ENCODE peak calls at places on chromosomes 12 and 14, in four cellular contexts. One of them, this sample, is unnamed.

GRCh38 chr12:46230985-46231384 is 37.9 kb downstream of the SLC38A1 start:
- DNase-seq in lower lobe of right lung: no peak
- DNase-seq in fibroblast of pulmonary artery: no peak
- DNase-seq in WERI-Rb-1: no peak
- DNase-seq in this sample: no peak

GRCh38 chr14:66404051-66404450 is 82.1 kb upstream of the CCDC196 start:
- DNase-seq in fibroblast of pulmonary artery: no peak
- DNase-seq in WERI-Rb-1: no peak
- DNase-seq in lower lobe of right lung: no peak
- DNase-seq in this sample: no peak

GRCh38 chr12:3761116-3761770 is 8.3 kb upstream of the CRACR2A start:
- DNase-seq in WERI-Rb-1: peak; percentile 54
- DNase-seq in fibroblast of pulmonary artery: no peak
- DNase-seq in lower lobe of right lung: no peak
- DNase-seq in this sample: no peak

GRCh38 chr12:12890815-12891645 is at the start of gene GPRC5A:
- DNase-seq in WERI-Rb-1: peak; percentile 84
- DNase-seq in fibroblast of pulmonary artery: peak; percentile 96
- DNase-seq in lower lobe of right lung: peak; percentile 90
- DNase-seq in this sample: peak; percentile 93

GRCh38 chr12:632102-632696 is 31.0 kb downstream of the NINJ2 start:
- DNase-seq in fibroblast of pulmonary artery: peak; percentile 82
- DNase-seq in lower lobe of right lung: no peak
- DNase-seq in WERI-Rb-1: no peak
- DNase-seq in this sample: peak; percentile 34

GRCh38 chr12:26088999-26089398 is 35.8 kb downstream of the BHLHE41 start:
- DNase-seq in WERI-Rb-1: no peak
- DNase-seq in fibroblast of pulmonary artery: no peak
- DNase-seq in lower lobe of right lung: peak; percentile 44
- DNase-seq in this sample: no peak

GRCh38 chr14:91754185-91754584 is 22.3 kb upstream of the CATSPERB start:
- DNase-seq in lower lobe of right lung: no peak
- DNase-seq in fibroblast of pulmonary artery: no peak
- DNase-seq in WERI-Rb-1: no peak
- DNase-seq in this sample: no peak

GRCh38 chr14:77421241-77421640 is 2.1 kb downstream of the NOXRED1 start:
- DNase-seq in WERI-Rb-1: no peak
- DNase-seq in lower lobe of right lung: no peak
- DNase-seq in fibroblast of pulmonary artery: peak; percentile 17
- DNase-seq in this sample: no peak

GRCh38 chr12:12835378-12836145 is 22.4 kb downstream of the DDX47 start:
- DNase-seq in WERI-Rb-1: no peak
- DNase-seq in fibroblast of pulmonary artery: no peak
- DNase-seq in lower lobe of right lung: no peak
- DNase-seq in this sample: no peak

GRCh38 chr14:23538785-23539184 is 12.8 kb downstream of the ZFHX2 start:
- DNase-seq in WERI-Rb-1: peak; percentile 79
- DNase-seq in fibroblast of pulmonary artery: peak; percentile 18
- DNase-seq in lower lobe of right lung: no peak
- DNase-seq in this sample: no peak

GRCh38 chr14:98633380-98633779 is 638.6 kb downstream of the BCL11B start:
- DNase-seq in lower lobe of right lung: no peak
- DNase-seq in WERI-Rb-1: no peak
- DNase-seq in fibroblast of pulmonary artery: no peak
- DNase-seq in this sample: peak; percentile 24

GRCh38 chr14:73266317-73266716 is 29.0 kb downstream of the PAPLN start:
- DNase-seq in WERI-Rb-1: no peak
- DNase-seq in lower lobe of right lung: no peak
- DNase-seq in fibroblast of pulmonary artery: no peak
- DNase-seq in this sample: no peak

GRCh38 chr12:52925717-52926595 is 21.1 kb upstream of the KRT8 start:
- DNase-seq in WERI-Rb-1: no peak
- DNase-seq in fibroblast of pulmonary artery: no peak
- DNase-seq in lower lobe of right lung: no peak
- DNase-seq in this sample: peak; percentile 91

GRCh38 chr12:32501835-32502333 is 102.5 kb downstream of the FGD4 start:
- DNase-seq in WERI-Rb-1: peak; percentile 93
- DNase-seq in lower lobe of right lung: no peak
- DNase-seq in fibroblast of pulmonary artery: peak; percentile 91
- DNase-seq in this sample: peak; percentile 70

GRCh38 chr14:33859306-33859705 is 91.6 kb downstream of the EGLN3 start:
- DNase-seq in WERI-Rb-1: no peak
- DNase-seq in lower lobe of right lung: no peak
- DNase-seq in fibroblast of pulmonary artery: no peak
- DNase-seq in this sample: no peak

GRCh38 chr12:24111101-24111500 is 161.6 kb upstream of the SOX5 start:
- DNase-seq in WERI-Rb-1: no peak
- DNase-seq in fibroblast of pulmonary artery: peak; percentile 9
- DNase-seq in lower lobe of right lung: no peak
- DNase-seq in this sample: no peak

GRCh38 chr12:104485651-104486341 is 29.0 kb downstream of the CHST11 start:
- DNase-seq in fibroblast of pulmonary artery: no peak
- DNase-seq in WERI-Rb-1: no peak
- DNase-seq in lower lobe of right lung: no peak
- DNase-seq in this sample: no peak

GRCh38 chr12:80838708-80839107 is 99.0 kb downstream of the LIN7A start:
- DNase-seq in fibroblast of pulmonary artery: no peak
- DNase-seq in WERI-Rb-1: no peak
- DNase-seq in lower lobe of right lung: no peak
- DNase-seq in this sample: no peak

GRCh38 chr14:77222546-77223225 is 41.1 kb downstream of the TMEM63C start:
- DNase-seq in fibroblast of pulmonary artery: no peak
- DNase-seq in WERI-Rb-1: no peak
- DNase-seq in lower lobe of right lung: no peak
- DNase-seq in this sample: no peak

GRCh38 chr12:54868690-54869089 is 14.4 kb downstream of the MUCL1 start:
- DNase-seq in WERI-Rb-1: no peak
- DNase-seq in lower lobe of right lung: no peak
- DNase-seq in fibroblast of pulmonary artery: no peak
- DNase-seq in this sample: no peak

GRCh38 chr14:24310666-24311604 is at the start of gene LTB4R:
- DNase-seq in WERI-Rb-1: no peak
- DNase-seq in lower lobe of right lung: peak; percentile 86
- DNase-seq in fibroblast of pulmonary artery: peak; percentile 82
- DNase-seq in this sample: peak; percentile 84

GRCh38 chr14:104132981-104133380 is 5.4 kb upstream of the KIF26A start:
- DNase-seq in WERI-Rb-1: peak; percentile 8
- DNase-seq in fibroblast of pulmonary artery: no peak
- DNase-seq in lower lobe of right lung: peak; percentile 39
- DNase-seq in this sample: no peak

GRCh38 chr14:91669867-91670266 is 62.0 kb downstream of the CATSPERB start:
- DNase-seq in WERI-Rb-1: no peak
- DNase-seq in fibroblast of pulmonary artery: no peak
- DNase-seq in lower lobe of right lung: no peak
- DNase-seq in this sample: no peak

GRCh38 chr12:47717443-47718193 is 7.7 kb downstream of the ENDOU start:
- DNase-seq in lower lobe of right lung: peak; percentile 86
- DNase-seq in WERI-Rb-1: peak; percentile 83
- DNase-seq in fibroblast of pulmonary artery: peak; percentile 93
- DNase-seq in this sample: peak; percentile 77

GRCh38 chr12:38155526-38156496 is 160.8 kb upstream of the ALG10B start:
- DNase-seq in WERI-Rb-1: no peak
- DNase-seq in lower lobe of right lung: no peak
- DNase-seq in fibroblast of pulmonary artery: no peak
- DNase-seq in this sample: no peak

GRCh38 chr12:103538397-103538796 is 42.6 kb upstream of the C12orf42 start:
- DNase-seq in lower lobe of right lung: no peak
- DNase-seq in WERI-Rb-1: no peak
- DNase-seq in fibroblast of pulmonary artery: no peak
- DNase-seq in this sample: no peak

GRCh38 chr12:5967645-5968415 is 22.8 kb upstream of the ANO2 start:
- DNase-seq in WERI-Rb-1: no peak
- DNase-seq in fibroblast of pulmonary artery: no peak
- DNase-seq in lower lobe of right lung: no peak
- DNase-seq in this sample: no peak

GRCh38 chr14:51395361-51395849 is 155.4 kb downstream of the TMX1 start:
- DNase-seq in WERI-Rb-1: peak; percentile 95
- DNase-seq in lower lobe of right lung: peak; percentile 47
- DNase-seq in fibroblast of pulmonary artery: peak; percentile 82
- DNase-seq in this sample: peak; percentile 30

GRCh38 chr12:117231750-117232149 is 41.5 kb upstream of the FBXO21 start:
- DNase-seq in lower lobe of right lung: no peak
- DNase-seq in fibroblast of pulmonary artery: no peak
- DNase-seq in WERI-Rb-1: no peak
- DNase-seq in this sample: no peak

GRCh38 chr12:131085816-131086591 is 132.3 kb downstream of the ADGRD1 start:
- DNase-seq in fibroblast of pulmonary artery: no peak
- DNase-seq in WERI-Rb-1: peak; percentile 6
- DNase-seq in lower lobe of right lung: peak; percentile 35
- DNase-seq in this sample: no peak

GRCh38 chr12:107543841-107544240 is 141.8 kb upstream of the PWP1 start:
- DNase-seq in lower lobe of right lung: no peak
- DNase-seq in WERI-Rb-1: no peak
- DNase-seq in fibroblast of pulmonary artery: no peak
- DNase-seq in this sample: no peak
- TF ChIP-seq CTCF in lower lobe of right lung: no peak
- TF ChIP-seq CTCF in WERI-Rb-1: no peak
- TF ChIP-seq CTCF in fibroblast of pulmonary artery: no peak
- TF ChIP-seq CTCF in this sample: no peak

GRCh38 chr14:106802413-106803364 is 1276.3 kb downstream of the TMEM121 start:
- DNase-seq in fibroblast of pulmonary artery: no peak
- DNase-seq in WERI-Rb-1: peak; percentile 51
- DNase-seq in lower lobe of right lung: no peak
- DNase-seq in this sample: peak; percentile 26
- TF ChIP-seq CTCF in fibroblast of pulmonary artery: no peak
- TF ChIP-seq CTCF in WERI-Rb-1: peak; percentile 38
- TF ChIP-seq CTCF in lower lobe of right lung: no peak
- TF ChIP-seq CTCF in this sample: peak; percentile 15

DNA sequence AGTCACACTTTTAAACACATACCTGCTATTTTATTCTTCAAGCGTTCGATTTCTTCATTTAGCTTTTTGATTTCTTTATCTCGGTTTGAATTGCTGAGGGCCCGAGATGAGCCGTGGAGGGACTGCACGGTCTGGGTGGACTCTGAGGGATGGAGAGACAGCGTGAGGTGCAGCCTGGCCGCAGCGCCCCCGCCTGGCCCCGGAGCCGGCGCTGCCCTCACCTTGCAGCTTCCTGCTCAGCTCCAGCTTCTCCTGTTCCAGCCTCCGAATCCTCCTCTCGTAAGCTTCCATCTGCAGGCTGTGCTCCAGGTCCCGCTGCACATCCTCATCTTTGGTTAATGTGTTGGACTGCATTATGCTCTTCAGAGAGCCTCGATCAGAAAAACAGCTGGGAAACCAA is 53.2 kb downstream of the AMN start:
- DNase-seq in fibroblast of pulmonary artery: no peak
- DNase-seq in WERI-Rb-1: no peak
- DNase-seq in lower lobe of right lung: no peak
- DNase-seq in this sample: no peak
- TF ChIP-seq CTCF in fibroblast of pulmonary artery: no peak
- TF ChIP-seq CTCF in WERI-Rb-1: peak; percentile 50
- TF ChIP-seq CTCF in lower lobe of right lung: no peak
- TF ChIP-seq CTCF in this sample: no peak

DNA sequence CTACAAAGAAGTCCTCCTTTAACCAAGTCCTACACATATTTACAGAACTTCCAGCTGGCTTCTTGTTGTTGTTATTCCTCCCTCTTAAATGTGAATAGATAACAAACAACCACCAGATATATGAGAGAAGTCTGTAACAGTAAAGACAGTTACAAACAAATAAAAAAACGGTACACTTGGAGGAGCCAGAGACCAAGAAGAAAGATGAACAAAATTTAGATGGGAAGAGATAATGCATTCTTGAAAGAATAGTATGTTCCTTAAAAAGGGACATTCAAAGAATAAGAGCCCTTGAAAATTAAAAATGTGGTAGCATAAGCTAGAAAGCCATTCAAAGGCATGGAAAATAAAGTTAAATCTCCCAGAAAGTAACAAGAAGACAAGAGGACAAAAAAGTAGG is 25.9 kb downstream of the SLCO1A2 start:
- DNase-seq in lower lobe of right lung: no peak
- DNase-seq in fibroblast of pulmonary artery: no peak
- DNase-seq in WERI-Rb-1: no peak
- DNase-seq in this sample: no peak
- TF ChIP-seq CTCF in lower lobe of right lung: no peak
- TF ChIP-seq CTCF in fibroblast of pulmonary artery: no peak
- TF ChIP-seq CTCF in WERI-Rb-1: no peak
- TF ChIP-seq CTCF in this sample: no peak

GRCh38 chr14:21191809-21192446 is 36.1 kb upstream of the OR5AU1 start:
- DNase-seq in fibroblast of pulmonary artery: peak; percentile 40
- DNase-seq in lower lobe of right lung: peak; percentile 92
- DNase-seq in WERI-Rb-1: peak; percentile 70
- DNase-seq in this sample: peak; percentile 80

GRCh38 chr14:21194597-21194996 is 38.7 kb upstream of the OR5AU1 start:
- DNase-seq in lower lobe of right lung: no peak
- DNase-seq in WERI-Rb-1: no peak
- DNase-seq in fibroblast of pulmonary artery: no peak
- DNase-seq in this sample: no peak

GRCh38 chr14:21192447-21192822 is 36.6 kb upstream of the OR5AU1 start:
- DNase-seq in WERI-Rb-1: no peak
- DNase-seq in fibroblast of pulmonary artery: no peak
- DNase-seq in lower lobe of right lung: no peak
- DNase-seq in this sample: no peak

GRCh38 chr14:21192875-21193535 is 37.1 kb upstream of the OR5AU1 start:
- DNase-seq in WERI-Rb-1: no peak
- DNase-seq in fibroblast of pulmonary artery: no peak
- DNase-seq in lower lobe of right lung: no peak
- DNase-seq in this sample: no peak

DNA sequence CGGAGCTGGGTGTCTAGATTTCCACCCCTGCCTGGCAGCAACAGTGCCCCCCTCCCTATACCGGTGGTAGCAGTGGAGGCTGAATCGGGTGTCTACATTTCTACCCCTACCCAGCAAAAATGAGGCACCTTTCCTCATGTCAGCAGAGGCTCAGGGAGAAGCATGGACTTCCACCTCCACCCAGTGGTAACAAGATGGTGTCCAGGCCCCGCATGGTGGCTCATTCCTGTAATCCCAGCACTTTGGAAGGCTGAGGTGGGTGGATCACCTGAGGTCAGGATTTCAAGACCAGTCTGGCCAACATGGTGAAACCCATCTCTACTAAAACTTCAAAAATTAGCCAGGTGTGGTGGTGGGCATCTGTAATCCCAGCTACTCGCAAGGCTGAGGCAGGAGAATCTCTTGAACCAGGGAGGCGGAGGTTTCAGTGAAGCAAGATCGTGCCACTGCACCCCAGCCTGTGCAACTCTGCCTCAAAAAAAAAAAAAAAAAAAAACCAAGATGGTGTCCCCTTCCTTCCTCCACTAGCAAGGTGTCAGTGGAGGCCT is 35.5 kb upstream of the OR5AU1 start:
- DNase-seq in lower lobe of right lung: no peak
- DNase-seq in fibroblast of pulmonary artery: no peak
- DNase-seq in WERI-Rb-1: peak; percentile 16
- DNase-seq in this sample: no peak
- TF ChIP-seq CTCF in lower lobe of right lung: no peak
- TF ChIP-seq CTCF in fibroblast of pulmonary artery: no peak
- TF ChIP-seq CTCF in WERI-Rb-1: no peak
- TF ChIP-seq CTCF in this sample: no peak